ENCODE peak calls at places on chromosomes 1 and 21, in seven cellular contexts. G, X, H, Z, D, B and W are unnamed samples.

GRCh38 chr1:54826226-54826816 is 25.2 kb upstream of the TTC22 start:
- DNase-seq in H (no peak), X (no peak), D (no peak), G (no peak), Z (no peak), B (peak), W (no peak)

GRCh38 chr1:20063861-20064292 is 6.1 kb upstream of the PLA2G5 start:
- DNase-seq in D (no peak), Z (peak), H (no peak), X (no peak), B (no peak), G (no peak), W (peak)

GRCh38 chr21:44736291-44737004 is 25.1 kb upstream of the TSPEAR start:
- DNase-seq in D (no peak), B (peak), X (no peak), H (peak), Z (no peak), G (no peak), W (no peak)

GRCh38 chr1:153465728-153466625 is 5.5 kb upstream of the S100A7 start:
- DNase-seq in D (peak), Z (no peak), X (peak), B (peak), H (peak), G (peak), W (no peak)

GRCh38 chr1:117697220-117697781 is 91.5 kb downstream of the TENT5C start:
- DNase-seq in H (no peak), D (no peak), B (no peak), X (no peak), Z (no peak), G (no peak), W (no peak)

GRCh38 chr1:234775477-234776246 is 165.7 kb upstream of the IRF2BP2 start:
- DNase-seq in G (no peak), B (peak), Z (no peak), D (no peak), X (no peak), H (no peak), W (no peak)

GRCh38 chr1:111201275-111202090 is 1.0 kb upstream of the DENND2D start:
- DNase-seq in H (peak), B (no peak), X (no peak), D (no peak), Z (no peak), G (no peak), W (no peak)

GRCh38 chr1:225602590-225603206 is 50.2 kb downstream of the ENAH start:
- DNase-seq in G (no peak), X (no peak), D (no peak), B (no peak), H (no peak), Z (no peak), W (no peak)

GRCh38 chr1:181459067-181459466 is 24.2 kb upstream of the CACNA1E start:
- DNase-seq in H (no peak), Z (no peak), D (no peak), B (no peak), G (no peak), X (no peak), W (no peak)

GRCh38 chr1:114330451-114330983 is 176.8 kb upstream of the SYT6 start:
- DNase-seq in H (no peak), G (no peak), Z (no peak), B (no peak), X (no peak), D (no peak), W (no peak)

GRCh38 chr1:228366062-228366850 is 40.4 kb downstream of the TRIM11 start:
- DNase-seq in Z (no peak), D (no peak), H (no peak), B (no peak), X (no peak), G (no peak), W (no peak)

GRCh38 chr1:230359992-230360391 is 66.1 kb downstream of the PGBD5 start:
- DNase-seq in H (no peak), B (no peak), G (no peak), X (no peak), Z (peak), D (no peak), W (peak)

GRCh38 chr1:47559944-47560695 is 122.3 kb downstream of the FOXD2 start:
- DNase-seq in B (peak), D (peak), G (no peak), H (peak), Z (no peak), X (no peak), W (no peak)

GRCh38 chr1:168468042-168468809 is 75.6 kb downstream of the XCL2 start:
- DNase-seq in Z (no peak), H (no peak), G (no peak), B (no peak), X (no peak), D (no peak), W (no peak)

DNA sequence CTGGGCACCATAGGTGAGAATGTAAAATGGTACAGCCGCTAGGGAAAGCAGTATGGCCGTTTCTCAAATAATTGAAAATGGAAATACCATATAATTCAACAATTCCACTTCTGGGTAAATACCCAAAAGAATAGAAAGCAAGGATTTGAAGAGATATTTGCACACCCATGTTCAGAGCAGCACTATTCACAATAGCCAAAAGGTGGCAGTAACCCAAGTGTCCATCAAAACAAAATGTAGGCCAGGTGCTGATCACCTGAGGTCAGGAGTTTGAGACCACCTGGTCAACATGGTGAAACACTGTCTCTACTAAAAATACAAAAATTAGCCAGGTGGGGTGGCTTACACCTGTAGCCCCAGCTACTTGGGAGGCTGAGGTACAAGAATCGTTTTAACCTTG is 62.1 kb downstream of the OLIG1 start:
- DNase-seq in B (no peak), D (no peak), X (no peak), Z (no peak), H (no peak), G (no peak), W (no peak)
- TF ChIP-seq CTCF in B (no peak), D (peak), X (peak), Z (no peak), H (no peak), G (peak), W (no peak)

DNA sequence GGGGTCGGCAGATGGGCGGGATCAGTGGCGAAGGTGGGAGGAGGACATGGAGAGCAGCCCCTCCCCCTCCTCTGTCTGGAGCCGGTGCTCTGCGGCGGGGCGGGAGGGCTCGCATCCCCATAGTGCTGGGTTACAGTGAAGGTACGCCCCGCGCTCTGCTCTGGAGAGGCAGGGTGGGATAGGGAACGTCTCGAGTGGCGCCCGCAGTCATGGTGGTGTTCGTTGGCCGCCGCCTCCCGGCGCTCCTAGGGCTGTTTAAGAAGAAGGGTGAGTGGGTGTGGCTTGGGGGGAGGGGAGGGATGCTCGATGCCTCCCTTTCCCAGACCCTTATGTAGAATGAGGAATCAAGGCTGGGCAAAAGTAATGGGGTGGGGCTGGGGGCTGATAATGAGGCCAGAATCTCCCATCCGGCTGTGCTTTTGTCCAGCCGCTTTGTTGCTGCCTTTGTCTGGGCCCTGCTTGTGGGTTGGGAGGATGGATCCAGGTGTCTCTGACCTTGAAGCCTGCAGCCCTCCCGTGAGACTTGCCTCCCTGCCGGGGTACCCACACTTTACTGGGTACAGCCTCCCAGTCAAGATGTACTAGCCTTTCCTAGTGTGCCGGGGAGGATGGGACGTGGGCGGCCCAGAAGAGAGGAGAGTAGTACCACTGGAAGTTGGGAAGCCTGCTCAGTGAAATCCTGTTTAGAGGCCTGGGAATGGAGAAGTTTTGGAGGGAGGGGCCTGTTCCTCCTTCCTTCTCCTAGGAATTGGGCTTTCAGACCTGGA is 51.4 kb downstream of the YARS1 start:
- DNase-seq in B (no peak), Z (no peak), G (no peak), D (no peak), H (no peak), X (no peak), W (no peak)
- H3K4me3 ChIP-seq in B (peak), Z (no peak), G (no peak), D (no peak), H (no peak), X (no peak), W (no peak)

DNA sequence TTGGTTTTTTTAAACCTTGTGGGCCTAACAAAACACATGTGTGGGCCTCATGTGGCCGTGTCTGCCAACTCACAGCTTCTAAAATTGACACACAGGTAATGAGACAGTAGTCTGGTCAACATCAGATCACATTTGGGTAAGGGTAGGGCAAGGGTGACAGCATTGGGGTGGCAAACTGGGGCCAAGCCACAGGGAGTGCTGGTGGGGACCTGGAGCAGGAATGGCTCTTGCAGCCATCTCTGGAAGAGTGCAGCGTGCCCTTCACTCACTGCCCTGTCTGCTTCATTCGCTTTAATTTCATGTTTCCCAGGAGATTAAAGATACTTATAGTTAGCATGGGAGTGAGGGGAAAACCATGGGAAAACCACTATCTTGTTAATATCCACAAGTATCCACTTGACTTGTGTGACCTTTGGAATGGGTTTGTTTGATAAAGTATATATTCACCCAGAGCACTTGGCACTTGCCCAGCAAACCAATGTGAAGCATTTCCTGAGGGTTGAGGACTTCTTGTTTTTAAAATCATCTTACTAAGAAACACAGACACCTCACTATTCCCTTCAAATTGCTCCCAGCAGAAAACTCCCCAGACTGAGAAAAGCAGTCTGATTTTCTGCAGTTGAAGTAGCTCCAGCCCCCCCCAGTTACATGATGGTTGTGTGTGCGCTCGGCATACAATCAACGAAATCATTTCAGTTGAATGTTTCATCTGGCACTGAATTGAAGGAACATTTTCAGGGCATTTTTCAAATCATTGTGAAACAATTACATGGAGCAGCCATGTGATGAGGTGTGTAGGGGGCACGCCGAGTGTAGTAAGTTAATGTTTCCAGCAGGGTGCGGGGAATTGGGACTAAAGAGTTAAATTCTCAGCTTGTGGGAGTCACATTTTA is 175.7 kb downstream of the VPS13D start:
- DNase-seq in Z (no peak), X (no peak), D (peak), B (peak), G (no peak), H (no peak), W (no peak)
- TF ChIP-seq CTCF in Z (no peak), X (no peak), D (peak), B (no peak), G (peak), H (no peak), W (peak)

GRCh38 chr21:37645848-37646247 is 270.4 kb downstream of the KCNJ6 start:
- DNase-seq in Z (no peak), H (no peak), X (no peak), D (no peak), B (no peak), G (no peak), W (peak)

GRCh38 chr21:37653201-37653600 is 263.1 kb downstream of the KCNJ6 start:
- DNase-seq in H (no peak), G (no peak), Z (no peak), B (no peak), X (no peak), D (no peak), W (no peak)

GRCh38 chr21:37644666-37645065 is 271.6 kb downstream of the KCNJ6 start:
- DNase-seq in B (no peak), G (no peak), X (no peak), Z (no peak), D (no peak), H (no peak), W (no peak)

GRCh38 chr21:37642493-37642892 is 273.8 kb downstream of the KCNJ6 start:
- DNase-seq in H (peak), D (peak), G (no peak), Z (no peak), X (no peak), B (no peak), W (no peak)

GRCh38 chr21:37647781-37648180 is 268.5 kb downstream of the KCNJ6 start:
- DNase-seq in H (no peak), G (no peak), B (no peak), Z (no peak), X (no peak), D (no peak), W (no peak)
- H3K4me3 ChIP-seq in H (no peak), G (no peak), B (no peak), Z (no peak), X (no peak), D (no peak), W (no peak)

DNA sequence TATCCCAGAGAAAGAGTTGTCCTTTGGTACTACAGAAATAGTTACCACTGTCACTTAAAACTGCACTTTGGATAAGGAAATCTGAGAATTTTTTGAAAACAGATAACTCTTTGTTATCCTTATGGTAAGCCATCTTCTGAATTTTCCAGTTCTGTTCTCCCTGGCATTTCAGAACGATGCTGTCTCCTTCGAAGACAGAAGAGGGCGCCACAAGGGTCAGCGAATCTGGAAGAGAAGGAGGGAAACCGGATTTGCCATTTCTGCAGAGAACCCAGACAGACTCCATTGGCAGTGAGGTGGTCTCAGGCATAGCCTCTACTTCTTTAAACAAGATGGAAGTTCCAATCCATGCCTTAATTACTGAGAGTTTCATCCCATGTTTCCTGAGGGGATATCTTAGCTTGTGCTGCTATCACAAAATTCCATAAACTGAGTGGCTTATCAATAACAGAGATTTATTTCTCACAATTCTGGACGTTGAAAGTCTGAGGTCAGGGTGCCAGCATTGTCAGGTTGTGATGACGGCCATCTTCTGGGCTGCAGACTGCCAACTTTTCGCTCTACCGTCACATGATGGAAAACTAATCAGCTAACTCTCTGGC is 6.4 kb downstream of the FCRL2 start:
- DNase-seq in G (no peak), D (no peak), B (no peak), X (no peak), Z (no peak), H (no peak), W (no peak)
- TF ChIP-seq CTCF in G (no peak), D (no peak), B (no peak), X (no peak), Z (no peak), H (no peak), W (peak)

GRCh38 chr1:23100074-23100748 is 68.4 kb downstream of the LUZP1 start:
- DNase-seq in H (no peak), X (no peak), D (no peak), Z (peak), G (no peak), B (peak), W (peak)

GRCh38 chr1:23103001-23103879 is 65.4 kb downstream of the LUZP1 start:
- DNase-seq in D (no peak), H (no peak), B (no peak), X (no peak), G (no peak), Z (no peak), W (no peak)

GRCh38 chr1:23099171-23099536 is 69.5 kb downstream of the LUZP1 start:
- DNase-seq in D (no peak), G (no peak), B (no peak), Z (no peak), X (no peak), H (no peak), W (no peak)

GRCh38 chr1:23101891-23102688 is 66.6 kb downstream of the LUZP1 start:
- DNase-seq in G (no peak), Z (no peak), D (no peak), H (no peak), X (no peak), B (no peak), W (no peak)

DNA sequence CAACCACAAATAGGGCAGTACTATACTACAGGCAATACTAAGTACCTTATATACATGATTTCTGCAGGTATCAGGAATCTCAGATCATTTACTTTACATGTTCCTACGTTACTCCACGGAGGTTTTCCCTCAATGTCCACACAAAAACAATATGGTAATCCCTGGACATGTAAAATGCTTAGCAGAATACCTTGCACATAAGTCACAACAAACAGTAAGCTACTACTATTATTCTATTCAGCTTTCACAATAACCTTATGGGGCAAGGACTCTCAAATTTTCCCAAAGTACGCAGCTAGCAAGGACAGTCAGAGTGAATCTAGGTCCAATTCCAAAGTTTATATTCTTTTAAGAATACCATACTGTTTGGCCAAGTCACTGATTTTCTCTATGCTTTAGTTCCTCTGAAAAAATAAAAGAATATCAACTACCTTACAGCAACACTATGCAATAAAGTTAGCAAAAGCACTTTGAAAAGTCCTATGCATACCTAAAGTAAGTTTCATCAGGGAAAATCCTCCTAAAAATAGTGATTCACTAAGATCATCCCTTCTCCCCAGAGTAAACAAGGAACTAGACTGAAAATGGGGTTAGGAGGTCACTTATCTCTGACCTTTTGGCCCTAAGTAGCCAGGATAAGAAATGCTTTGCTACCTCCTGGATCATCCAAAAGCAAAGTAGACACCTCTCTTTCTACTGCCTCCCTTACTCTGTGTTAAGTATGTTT is 67.4 kb downstream of the LUZP1 start:
- DNase-seq in X (no peak), D (no peak), G (no peak), Z (no peak), B (no peak), H (no peak), W (no peak)
- H3K4me3 ChIP-seq in X (no peak), D (no peak), G (no peak), Z (no peak), B (no peak), H (no peak), W (no peak)